ENCODE peak calls at places on chromosomes 4 and X, in seven cellular contexts. One of them, this sample, is unnamed.

GRCh38 chr4:18869166-18869565 is 847.6 kb upstream of the LCORL start:
- DNase-seq in NT2/D1: no peak
- DNase-seq in brain microvascular endothelial cell: no peak
- DNase-seq in GM23248: no peak
- DNase-seq in CD4-positive, CD25-positive, alpha-beta regulatory T cell: no peak
- DNase-seq in IMR-90: no peak
- DNase-seq in aorta: no peak
- DNase-seq in this sample: no peak

GRCh38 chr4:108060164-108060563 is 70.5 kb downstream of the HADH start:
- DNase-seq in IMR-90: peak; percentile 46
- DNase-seq in aorta: no peak
- DNase-seq in CD4-positive, CD25-positive, alpha-beta regulatory T cell: no peak
- DNase-seq in brain microvascular endothelial cell: peak; percentile 35
- DNase-seq in NT2/D1: no peak
- DNase-seq in GM23248: peak; percentile 48
- DNase-seq in this sample: peak; percentile 62

GRCh38 chrX:106862972-106863688 is 40.0 kb downstream of the RIPPLY1 start:
- DNase-seq in NT2/D1: peak; percentile 18
- DNase-seq in GM23248: no peak
- DNase-seq in brain microvascular endothelial cell: peak; percentile 7
- DNase-seq in aorta: no peak
- DNase-seq in IMR-90: peak; percentile 2
- DNase-seq in CD4-positive, CD25-positive, alpha-beta regulatory T cell: no peak
- DNase-seq in this sample: peak; percentile 43

GRCh38 chr4:183106839-183107238 is 7.8 kb downstream of the WWC2 start:
- DNase-seq in IMR-90: peak; percentile 41
- DNase-seq in aorta: no peak
- DNase-seq in NT2/D1: no peak
- DNase-seq in CD4-positive, CD25-positive, alpha-beta regulatory T cell: no peak
- DNase-seq in GM23248: no peak
- DNase-seq in brain microvascular endothelial cell: no peak
- DNase-seq in this sample: no peak

GRCh38 chr4:186192068-186192751 is 843 bp downstream of the CYP4V2 start:
- DNase-seq in brain microvascular endothelial cell: peak; percentile 18
- DNase-seq in NT2/D1: no peak
- DNase-seq in GM23248: peak; percentile 66
- DNase-seq in CD4-positive, CD25-positive, alpha-beta regulatory T cell: no peak
- DNase-seq in aorta: peak; percentile 60
- DNase-seq in IMR-90: peak; percentile 48
- DNase-seq in this sample: peak; percentile 75

GRCh38 chr4:93810340-93810992 is 18.1 kb upstream of the ATOH1 start:
- DNase-seq in NT2/D1: no peak
- DNase-seq in IMR-90: no peak
- DNase-seq in CD4-positive, CD25-positive, alpha-beta regulatory T cell: no peak
- DNase-seq in GM23248: no peak
- DNase-seq in aorta: no peak
- DNase-seq in brain microvascular endothelial cell: no peak
- DNase-seq in this sample: no peak

GRCh38 chr4:62431513-62431912 is 1231.4 kb downstream of the ADGRL3 start:
- DNase-seq in GM23248: no peak
- DNase-seq in CD4-positive, CD25-positive, alpha-beta regulatory T cell: no peak
- DNase-seq in IMR-90: no peak
- DNase-seq in NT2/D1: no peak
- DNase-seq in aorta: no peak
- DNase-seq in brain microvascular endothelial cell: no peak
- DNase-seq in this sample: no peak

GRCh38 chr4:100008048-100008447 is 58.0 kb upstream of the H2AZ1 start:
- DNase-seq in aorta: no peak
- DNase-seq in NT2/D1: no peak
- DNase-seq in GM23248: peak; percentile 89
- DNase-seq in brain microvascular endothelial cell: peak; percentile 14
- DNase-seq in IMR-90: peak; percentile 74
- DNase-seq in CD4-positive, CD25-positive, alpha-beta regulatory T cell: no peak
- DNase-seq in this sample: no peak

GRCh38 chr4:174210952-174211490 is 72.4 kb downstream of the FBXO8 start:
- DNase-seq in brain microvascular endothelial cell: no peak
- DNase-seq in NT2/D1: no peak
- DNase-seq in IMR-90: peak; percentile 62
- DNase-seq in GM23248: peak; percentile 75
- DNase-seq in aorta: no peak
- DNase-seq in CD4-positive, CD25-positive, alpha-beta regulatory T cell: no peak
- DNase-seq in this sample: no peak

GRCh38 chrX:49230500-49231232 is 2.5 kb downstream of the CACNA1F start:
- DNase-seq in aorta: peak; percentile 83
- DNase-seq in GM23248: peak; percentile 34
- DNase-seq in IMR-90: no peak
- DNase-seq in brain microvascular endothelial cell: no peak
- DNase-seq in CD4-positive, CD25-positive, alpha-beta regulatory T cell: peak; percentile 51
- DNase-seq in NT2/D1: peak; percentile 40
- DNase-seq in this sample: peak; percentile 94

GRCh38 chr4:67575232-67575888 is 16.8 kb downstream of the STAP1 start:
- DNase-seq in NT2/D1: no peak
- DNase-seq in CD4-positive, CD25-positive, alpha-beta regulatory T cell: no peak
- DNase-seq in GM23248: no peak
- DNase-seq in IMR-90: no peak
- DNase-seq in brain microvascular endothelial cell: no peak
- DNase-seq in aorta: no peak
- DNase-seq in this sample: peak; percentile 6

GRCh38 chr4:77179512-77179911 is 22.5 kb downstream of the CCNG2 start:
- DNase-seq in brain microvascular endothelial cell: no peak
- DNase-seq in aorta: no peak
- DNase-seq in GM23248: no peak
- DNase-seq in NT2/D1: no peak
- DNase-seq in IMR-90: no peak
- DNase-seq in CD4-positive, CD25-positive, alpha-beta regulatory T cell: no peak
- DNase-seq in this sample: no peak

GRCh38 chrX:153524234-153524633 is 6.8 kb downstream of the ATP2B3 start:
- DNase-seq in CD4-positive, CD25-positive, alpha-beta regulatory T cell: no peak
- DNase-seq in GM23248: no peak
- DNase-seq in brain microvascular endothelial cell: no peak
- DNase-seq in aorta: no peak
- DNase-seq in NT2/D1: no peak
- DNase-seq in IMR-90: no peak
- DNase-seq in this sample: no peak
- H3K4me3 ChIP-seq in CD4-positive, CD25-positive, alpha-beta regulatory T cell: no peak overlapping the region
- H3K4me3 ChIP-seq in GM23248: no peak overlapping the region
- H3K4me3 ChIP-seq in brain microvascular endothelial cell: no peak overlapping the region
- H3K4me3 ChIP-seq in aorta: no peak overlapping the region
- H3K4me3 ChIP-seq in NT2/D1: no peak overlapping the region
- H3K4me3 ChIP-seq in IMR-90: no peak overlapping the region
- H3K4me3 ChIP-seq in this sample: no peak overlapping the region

GRCh38 chr4:137524642-137525384 is 7.5 kb downstream of the PCDH18 start:
- DNase-seq in GM23248: peak; percentile 79
- DNase-seq in IMR-90: peak; percentile 37
- DNase-seq in CD4-positive, CD25-positive, alpha-beta regulatory T cell: no peak
- DNase-seq in brain microvascular endothelial cell: no peak
- DNase-seq in NT2/D1: no peak
- DNase-seq in aorta: no peak
- DNase-seq in this sample: no peak
- H3K36me3 ChIP-seq in GM23248: peaks cover 92% of the 10 kb centered on the region
- H3K36me3 ChIP-seq in IMR-90: peaks cover 69% of the 10 kb centered on the region
- H3K36me3 ChIP-seq in CD4-positive, CD25-positive, alpha-beta regulatory T cell: no peaks in the 10 kb centered on the region
- H3K36me3 ChIP-seq in brain microvascular endothelial cell: peaks cover 7% of the 10 kb centered on the region
- H3K36me3 ChIP-seq in NT2/D1: no peaks in the 10 kb centered on the region
- H3K36me3 ChIP-seq in aorta: peaks cover 4% of the 10 kb centered on the region
- H3K36me3 ChIP-seq in this sample: peaks cover 23% of the 10 kb centered on the region

GRCh38 chr4:6359536-6360308 is 90.1 kb downstream of the WFS1 start:
- DNase-seq in aorta: no peak
- DNase-seq in CD4-positive, CD25-positive, alpha-beta regulatory T cell: no peak
- DNase-seq in brain microvascular endothelial cell: no peak
- DNase-seq in GM23248: no peak
- DNase-seq in NT2/D1: no peak
- DNase-seq in IMR-90: no peak
- DNase-seq in this sample: no peak
- H3K27me3 ChIP-seq in aorta: no peaks in the 10 kb centered on the region
- H3K27me3 ChIP-seq in CD4-positive, CD25-positive, alpha-beta regulatory T cell: no peaks in the 10 kb centered on the region
- H3K27me3 ChIP-seq in brain microvascular endothelial cell: no peaks in the 10 kb centered on the region
- H3K27me3 ChIP-seq in GM23248: peaks cover 14% of the 10 kb centered on the region
- H3K27me3 ChIP-seq in NT2/D1: peaks cover 14% of the 10 kb centered on the region
- H3K27me3 ChIP-seq in IMR-90: peaks cover 4% of the 10 kb centered on the region
- H3K27me3 ChIP-seq in this sample: no peaks in the 10 kb centered on the region

GRCh38 chr4:123412700-123413512 is 16.3 kb downstream of the SPRY1 start:
- DNase-seq in GM23248: peak; percentile 73
- DNase-seq in brain microvascular endothelial cell: no peak
- DNase-seq in NT2/D1: no peak
- DNase-seq in aorta: no peak
- DNase-seq in CD4-positive, CD25-positive, alpha-beta regulatory T cell: no peak
- DNase-seq in IMR-90: no peak
- DNase-seq in this sample: no peak

GRCh38 chr4:123409301-123409700 is 12.7 kb downstream of the SPRY1 start:
- DNase-seq in CD4-positive, CD25-positive, alpha-beta regulatory T cell: no peak
- DNase-seq in NT2/D1: no peak
- DNase-seq in GM23248: no peak
- DNase-seq in IMR-90: no peak
- DNase-seq in brain microvascular endothelial cell: no peak
- DNase-seq in aorta: no peak
- DNase-seq in this sample: no peak

GRCh38 chr4:123408471-123409084 is 12.0 kb downstream of the SPRY1 start:
- DNase-seq in IMR-90: no peak
- DNase-seq in CD4-positive, CD25-positive, alpha-beta regulatory T cell: no peak
- DNase-seq in GM23248: no peak
- DNase-seq in aorta: no peak
- DNase-seq in NT2/D1: no peak
- DNase-seq in brain microvascular endothelial cell: no peak
- DNase-seq in this sample: no peak

GRCh38 chr4:123411514-123411913 is 14.9 kb downstream of the SPRY1 start:
- DNase-seq in GM23248: no peak
- DNase-seq in CD4-positive, CD25-positive, alpha-beta regulatory T cell: no peak
- DNase-seq in brain microvascular endothelial cell: no peak
- DNase-seq in aorta: no peak
- DNase-seq in IMR-90: no peak
- DNase-seq in NT2/D1: no peak
- DNase-seq in this sample: no peak

GRCh38 chr4:123411976-123412589 is 15.5 kb downstream of the SPRY1 start:
- DNase-seq in GM23248: peak; percentile 10
- DNase-seq in CD4-positive, CD25-positive, alpha-beta regulatory T cell: no peak
- DNase-seq in NT2/D1: no peak
- DNase-seq in IMR-90: no peak
- DNase-seq in brain microvascular endothelial cell: no peak
- DNase-seq in aorta: no peak
- DNase-seq in this sample: no peak
- H3K4me3 ChIP-seq in GM23248: no peak overlapping the region
- H3K4me3 ChIP-seq in CD4-positive, CD25-positive, alpha-beta regulatory T cell: no peak overlapping the region
- H3K4me3 ChIP-seq in NT2/D1: no peak overlapping the region
- H3K4me3 ChIP-seq in IMR-90: no peak overlapping the region
- H3K4me3 ChIP-seq in brain microvascular endothelial cell: no peak overlapping the region
- H3K4me3 ChIP-seq in aorta: no peak overlapping the region
- H3K4me3 ChIP-seq in this sample: no peak overlapping the region

GRCh38 chr4:145155268-145155870 is 25.0 kb downstream of the OTUD4 start:
- DNase-seq in CD4-positive, CD25-positive, alpha-beta regulatory T cell: no peak
- DNase-seq in brain microvascular endothelial cell: no peak
- DNase-seq in GM23248: no peak
- DNase-seq in aorta: no peak
- DNase-seq in IMR-90: no peak
- DNase-seq in NT2/D1: no peak
- DNase-seq in this sample: no peak
- H3K36me3 ChIP-seq in CD4-positive, CD25-positive, alpha-beta regulatory T cell: peaks cover 69% of the 10 kb centered on the region
- H3K36me3 ChIP-seq in brain microvascular endothelial cell: peaks cover 17% of the 10 kb centered on the region
- H3K36me3 ChIP-seq in GM23248: peaks cover 36% of the 10 kb centered on the region
- H3K36me3 ChIP-seq in aorta: peaks cover 5% of the 10 kb centered on the region
- H3K36me3 ChIP-seq in IMR-90: peaks cover 5% of the 10 kb centered on the region
- H3K36me3 ChIP-seq in NT2/D1: peaks cover 33% of the 10 kb centered on the region
- H3K36me3 ChIP-seq in this sample: peaks cover 11% of the 10 kb centered on the region

DNA sequence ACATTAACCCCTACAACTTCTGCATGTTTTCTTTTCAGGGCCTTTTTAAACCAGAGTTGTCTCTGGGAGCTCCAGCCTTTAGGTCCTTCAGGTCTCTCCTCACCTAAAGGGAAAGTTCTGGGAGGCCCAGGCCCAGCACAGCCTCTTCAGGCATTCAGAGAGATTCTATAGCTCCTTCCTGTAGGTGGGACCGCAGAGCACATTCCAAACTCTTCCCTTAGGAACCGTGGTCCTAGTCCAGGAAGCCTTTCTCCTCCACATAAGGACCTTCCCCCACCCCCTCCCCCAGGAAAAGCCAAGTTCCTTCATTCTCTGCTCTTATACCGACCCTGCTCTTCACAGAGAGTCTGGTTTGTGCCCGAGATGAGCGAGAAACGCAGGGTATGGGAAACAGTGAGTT is 14.8 kb downstream of the NKX6-1 start:
- DNase-seq in IMR-90: no peak
- DNase-seq in CD4-positive, CD25-positive, alpha-beta regulatory T cell: no peak
- DNase-seq in NT2/D1: no peak
- DNase-seq in aorta: no peak
- DNase-seq in GM23248: no peak
- DNase-seq in brain microvascular endothelial cell: no peak
- DNase-seq in this sample: peak; percentile 58
- H3K27me3 ChIP-seq in IMR-90: peaks cover 56% of the 10 kb centered on the region
- H3K27me3 ChIP-seq in CD4-positive, CD25-positive, alpha-beta regulatory T cell: peaks cover 44% of the 10 kb centered on the region
- H3K27me3 ChIP-seq in NT2/D1: peaks cover 47% of the 10 kb centered on the region
- H3K27me3 ChIP-seq in aorta: no peaks in the 10 kb centered on the region
- H3K27me3 ChIP-seq in GM23248: peaks cover 98% of the 10 kb centered on the region
- H3K27me3 ChIP-seq in brain microvascular endothelial cell: peaks cover 21% of the 10 kb centered on the region
- H3K27me3 ChIP-seq in this sample: peaks cover 98% of the 10 kb centered on the region

GRCh38 chrX:115234220-115234557 is 293 bp upstream of the LRCH2 start:
- DNase-seq in CD4-positive, CD25-positive, alpha-beta regulatory T cell: no peak
- DNase-seq in aorta: no peak
- DNase-seq in GM23248: no peak
- DNase-seq in NT2/D1: no peak
- DNase-seq in brain microvascular endothelial cell: no peak
- DNase-seq in IMR-90: no peak
- DNase-seq in this sample: no peak
- H3K4me3 ChIP-seq in CD4-positive, CD25-positive, alpha-beta regulatory T cell: no peak overlapping the region
- H3K4me3 ChIP-seq in aorta: peak overlapping the region; percentile 72
- H3K4me3 ChIP-seq in GM23248: peak overlapping the region; percentile 78
- H3K4me3 ChIP-seq in NT2/D1: peak overlapping the region; percentile 53
- H3K4me3 ChIP-seq in brain microvascular endothelial cell: peak overlapping the region; percentile 70
- H3K4me3 ChIP-seq in IMR-90: peak overlapping the region; percentile 89
- H3K4me3 ChIP-seq in this sample: peak overlapping the region; percentile 71

GRCh38 chr4:2823301-2823670 is 20.4 kb upstream of the ADD1 start:
- DNase-seq in aorta: peak; percentile 48
- DNase-seq in CD4-positive, CD25-positive, alpha-beta regulatory T cell: no peak
- DNase-seq in NT2/D1: no peak
- DNase-seq in GM23248: no peak
- DNase-seq in IMR-90: no peak
- DNase-seq in brain microvascular endothelial cell: no peak
- DNase-seq in this sample: no peak

GRCh38 chr4:2820216-2820982 is 23.2 kb upstream of the ADD1 start:
- DNase-seq in aorta: peak; percentile 29
- DNase-seq in brain microvascular endothelial cell: no peak
- DNase-seq in NT2/D1: no peak
- DNase-seq in CD4-positive, CD25-positive, alpha-beta regulatory T cell: no peak
- DNase-seq in IMR-90: no peak
- DNase-seq in GM23248: no peak
- DNase-seq in this sample: peak; percentile 72

GRCh38 chr4:2823671-2824328 is 19.8 kb upstream of the ADD1 start:
- DNase-seq in NT2/D1: no peak
- DNase-seq in IMR-90: no peak
- DNase-seq in GM23248: no peak
- DNase-seq in brain microvascular endothelial cell: no peak
- DNase-seq in aorta: no peak
- DNase-seq in CD4-positive, CD25-positive, alpha-beta regulatory T cell: no peak
- DNase-seq in this sample: no peak

GRCh38 chr4:2824329-2825183 is 19.1 kb upstream of the ADD1 start:
- DNase-seq in IMR-90: no peak
- DNase-seq in NT2/D1: no peak
- DNase-seq in GM23248: no peak
- DNase-seq in brain microvascular endothelial cell: no peak
- DNase-seq in CD4-positive, CD25-positive, alpha-beta regulatory T cell: no peak
- DNase-seq in aorta: peak; percentile 48
- DNase-seq in this sample: peak; percentile 56

GRCh38 chr4:2822461-2823300 is 21.0 kb upstream of the ADD1 start:
- DNase-seq in aorta: peak; percentile 45
- DNase-seq in IMR-90: no peak
- DNase-seq in CD4-positive, CD25-positive, alpha-beta regulatory T cell: no peak
- DNase-seq in NT2/D1: no peak
- DNase-seq in GM23248: no peak
- DNase-seq in brain microvascular endothelial cell: no peak
- DNase-seq in this sample: no peak
- H3K36me3 ChIP-seq in aorta: no peaks in the 10 kb centered on the region
- H3K36me3 ChIP-seq in IMR-90: peaks cover 65% of the 10 kb centered on the region
- H3K36me3 ChIP-seq in CD4-positive, CD25-positive, alpha-beta regulatory T cell: peaks cover 46% of the 10 kb centered on the region
- H3K36me3 ChIP-seq in NT2/D1: peaks cover 71% of the 10 kb centered on the region
- H3K36me3 ChIP-seq in GM23248: no peaks in the 10 kb centered on the region
- H3K36me3 ChIP-seq in brain microvascular endothelial cell: peaks cover 45% of the 10 kb centered on the region
- H3K36me3 ChIP-seq in this sample: peaks cover 15% of the 10 kb centered on the region